ENCODE peak calls at places on chromosomes 7 and 10, in nine cellular contexts. D is NCI-H1930, N is heart left ventricle, B is kidney, F is GM23338, A is NCI-H1092 treated with DMSO at 0.1 percent for 48 hours, Y is retinal pigment epithelial cell, G is hypothalamus, M is cardiac muscle cell. W is an unnamed sample.

GRCh38 chr10:33132626-33133025 is 174.6 kb upstream of the ITGB1 start:
- DNase-seq in D (no peak), Y (no peak), A (no peak), M (no peak), B (no peak), F (peak), G (no peak), N (no peak), W (no peak)

GRCh38 chr10:62388328-62388727 is 14.2 kb downstream of the ZNF365 start:
- DNase-seq in N (no peak), D (no peak), G (no peak), A (no peak), F (peak), B (no peak), Y (no peak), M (no peak), W (no peak)

GRCh38 chr10:61992059-61992460 is 90.6 kb downstream of the ARID5B start:
- DNase-seq in D (no peak), Y (no peak), F (no peak), M (no peak), A (no peak), G (no peak), B (no peak), N (no peak), W (no peak)

GRCh38 chr10:72542396-72542815 is 83.5 kb downstream of the MICU1 start:
- DNase-seq in M (no peak), A (no peak), D (no peak), B (no peak), F (no peak), N (no peak), Y (no peak), G (no peak), W (no peak)

GRCh38 chr10:123942114-123942513 is 50.5 kb upstream of the CPXM2 start:
- DNase-seq in M (no peak), A (no peak), F (no peak), G (no peak), D (no peak), Y (no peak), B (no peak), N (no peak), W (no peak)

GRCh38 chr7:126856691-126857291 is 395.9 kb downstream of the GRM8 start:
- DNase-seq in A (no peak), D (peak), F (peak), Y (no peak), M (peak), G (no peak), N (no peak), B (no peak), W (no peak)

GRCh38 chr10:101817542-101818118 is 614 bp downstream of the OGA start:
- DNase-seq in Y (peak), G (peak), N (peak), B (peak), F (peak), M (no peak), A (no peak), D (no peak), W (no peak)

GRCh38 chr7:93931655-93932054 is 10.1 kb downstream of the GNG11 start:
- DNase-seq in A (no peak), M (no peak), D (no peak), Y (no peak), F (no peak), G (no peak), B (no peak), N (no peak), W (no peak)

GRCh38 chr7:106248616-106249015 is 36.2 kb downstream of the NAMPT start:
- DNase-seq in M (no peak), D (no peak), A (no peak), G (no peak), F (no peak), B (no peak), N (no peak), Y (no peak), W (no peak)

GRCh38 chr10:29037348-29038113 is 251.3 kb upstream of the LYZL1 start:
- DNase-seq in A (no peak), G (no peak), F (no peak), M (no peak), B (no peak), N (no peak), D (no peak), Y (no peak), W (no peak)

GRCh38 chr10:78312197-78313046 is 278.8 kb downstream of the RPS24 start:
- DNase-seq in A (no peak), D (no peak), N (no peak), G (no peak), B (no peak), F (no peak), Y (no peak), M (peak), W (no peak)

GRCh38 chr10:103928784-103929183 is 10.8 kb upstream of the STN1 start:
- DNase-seq in N (no peak), M (no peak), D (no peak), A (no peak), B (no peak), G (no peak), Y (no peak), F (peak), W (no peak)

GRCh38 chr7:159104188-159105030 is 40.3 kb downstream of the VIPR2 start:
- DNase-seq in M (no peak), Y (no peak), D (no peak), N (no peak), G (no peak), A (no peak), B (peak), F (no peak), W (no peak)

W was measured in NCI-H1436 treated with DMSO at 0.1 percent for 48 hours.